ENCODE peak calls at places on chromosomes 2 and 18, in nine cellular contexts. C is ovary; U is astrocyte of the spinal cord; G is BE2C; A is upper lobe of right lung; O is CD4-positive, alpha-beta memory T cell; X is heart right ventricle; D is GM23338; M is brain microvascular endothelial cell. F is an unnamed sample.

GRCh38 chr18:11268691-11269686 is 119.6 kb upstream of the PIEZO2 start:
- DNase-seq in A (no peak), C (no peak), O (no peak), D (no peak), G (no peak), M (peak; percentile 67), X (no peak), U (peak; percentile 60), F (peak; percentile 56)

GRCh38 chr18:80159713-80160636 is 50.9 kb downstream of the ADNP2 start:
- DNase-seq in X (no peak), A (peak; percentile 76), U (no peak), M (no peak), C (peak; percentile 53), O (peak; percentile 37), D (peak; percentile 81), G (no peak), F (no peak)

GRCh38 chr2:101815739-101816391 is 118.4 kb downstream of the MAP4K4 start:
- DNase-seq in D (peak; percentile 34), O (no peak), G (no peak), U (no peak), M (no peak), X (no peak), A (no peak), C (no peak), F (no peak)

GRCh38 chr2:229818230-229818629 is 103.6 kb downstream of the TRIP12 start:
- DNase-seq in D (no peak), O (no peak), U (no peak), G (no peak), A (no peak), M (no peak), X (no peak), C (no peak), F (no peak)

GRCh38 chr2:3633982-3634630 is 23.9 kb upstream of the ALLC start:
- DNase-seq in M (no peak), D (no peak), O (no peak), G (no peak), U (no peak), X (peak; percentile 1), C (peak; percentile 21), A (peak; percentile 30), F (no peak)

GRCh38 chr2:88835726-88836125 is 144.3 kb downstream of the RPIA start:
- DNase-seq in O (no peak), A (no peak), M (no peak), C (no peak), G (no peak), X (no peak), D (no peak), U (no peak), F (no peak)

GRCh38 chr2:196459539-196459938 is 180.0 kb upstream of the CCDC150 start:
- DNase-seq in O (peak; percentile 8), D (peak; percentile 27), A (no peak), M (peak; percentile 84), C (no peak), X (no peak), G (no peak), U (peak; percentile 64), F (peak; percentile 51)

GRCh38 chr2:168156661-168157060 is 90.7 kb downstream of the STK39 start:
- DNase-seq in X (peak; percentile 61), D (no peak), C (no peak), U (peak; percentile 40), M (peak; percentile 60), A (no peak), O (no peak), G (peak; percentile 68), F (no peak)

GRCh38 chr2:88181511-88181910 is 11.4 kb downstream of the THNSL2 start:
- DNase-seq in A (no peak), D (no peak), C (no peak), U (peak; percentile 48), M (peak; percentile 3), X (no peak), O (no peak), G (no peak), F (peak; percentile 35)

GRCh38 chr2:175004730-175004979 is 526 bp downstream of the CHN1 start:
- DNase-seq in X (peak; percentile 21), C (peak; percentile 41), G (peak; percentile 43), M (no peak), A (no peak), U (no peak), O (no peak), D (peak; percentile 53), F (no peak)

GRCh38 chr2:189013047-189013446 is 38.9 kb downstream of the COL3A1 start:
- DNase-seq in D (no peak), O (no peak), A (no peak), M (no peak), U (no peak), G (no peak), C (no peak), X (no peak), F (no peak)

GRCh38 chr2:238302751-238303150 is 14.3 kb upstream of the PER2 start:
- DNase-seq in X (no peak), M (no peak), U (no peak), O (no peak), C (no peak), D (no peak), A (no peak), G (no peak), F (no peak)

GRCh38 chr2:118705032-118705431 is 142.4 kb downstream of the EN1 start:
- DNase-seq in X (no peak), U (peak; percentile 77), A (no peak), M (peak; percentile 76), G (no peak), O (no peak), C (no peak), D (no peak), F (peak; percentile 57)

GRCh38 chr2:150036622-150037021 is 449.0 kb upstream of the MMADHC start:
- DNase-seq in O (no peak), D (no peak), U (peak; percentile 8), G (no peak), X (no peak), M (no peak), A (no peak), C (no peak), F (no peak)

GRCh38 chr2:168841445-168841844 is 39.0 kb downstream of the NOSTRIN start:
- DNase-seq in D (no peak), U (no peak), X (no peak), C (no peak), O (no peak), G (peak; percentile 8), M (no peak), A (no peak), F (no peak)

GRCh38 chr2:201254331-201254730 is 6.0 kb upstream of the CASP8 start:
- DNase-seq in U (peak; percentile 39), C (no peak), M (peak; percentile 27), O (peak; percentile 34), A (no peak), X (no peak), D (peak; percentile 88), G (no peak), F (peak; percentile 13)

GRCh38 chr18:12376034-12376717 is 851 bp downstream of the AFG3L2 start:
- DNase-seq in A (no peak), U (no peak), X (peak; percentile 47), O (no peak), G (peak; percentile 30), D (peak; percentile 34), C (peak; percentile 53), M (peak; percentile 18), F (no peak)

GRCh38 chr18:23069481-23069880 is 65.8 kb upstream of the CABLES1 start:
- DNase-seq in U (no peak), O (peak; percentile 60), C (no peak), D (no peak), X (no peak), G (no peak), M (no peak), A (no peak), F (no peak)

GRCh38 chr18:63312731-63313408 is 6.7 kb downstream of the BCL2 start:
- DNase-seq in X (no peak), M (no peak), D (no peak), O (no peak), U (no peak), A (no peak), C (no peak), G (no peak), F (no peak)

GRCh38 chr18:64886995-64887394 is 738.1 kb upstream of the LINC00305 start:
- DNase-seq in G (no peak), U (no peak), O (no peak), X (no peak), C (no peak), M (no peak), D (no peak), A (no peak), F (no peak)
- H3K4me3 ChIP-seq in G (no peak overlapping the region), U (no peak overlapping the region), O (no peak overlapping the region), X (no peak overlapping the region), C (no peak overlapping the region), M (no peak overlapping the region), D (no peak overlapping the region), A (no peak overlapping the region), F (no peak overlapping the region)

GRCh38 chr2:240777416-240778212 is 42.4 kb downstream of the KIF1A start:
- DNase-seq in M (no peak), D (peak; percentile 30), X (no peak), C (no peak), G (no peak), O (no peak), A (no peak), U (no peak), F (no peak)
- H3K4me3 ChIP-seq in M (no peak overlapping the region), D (no peak overlapping the region), X (no peak overlapping the region), C (no peak overlapping the region), G (no peak overlapping the region), O (no peak overlapping the region), A (no peak overlapping the region), U (no peak overlapping the region), F (no peak overlapping the region)

DNA sequence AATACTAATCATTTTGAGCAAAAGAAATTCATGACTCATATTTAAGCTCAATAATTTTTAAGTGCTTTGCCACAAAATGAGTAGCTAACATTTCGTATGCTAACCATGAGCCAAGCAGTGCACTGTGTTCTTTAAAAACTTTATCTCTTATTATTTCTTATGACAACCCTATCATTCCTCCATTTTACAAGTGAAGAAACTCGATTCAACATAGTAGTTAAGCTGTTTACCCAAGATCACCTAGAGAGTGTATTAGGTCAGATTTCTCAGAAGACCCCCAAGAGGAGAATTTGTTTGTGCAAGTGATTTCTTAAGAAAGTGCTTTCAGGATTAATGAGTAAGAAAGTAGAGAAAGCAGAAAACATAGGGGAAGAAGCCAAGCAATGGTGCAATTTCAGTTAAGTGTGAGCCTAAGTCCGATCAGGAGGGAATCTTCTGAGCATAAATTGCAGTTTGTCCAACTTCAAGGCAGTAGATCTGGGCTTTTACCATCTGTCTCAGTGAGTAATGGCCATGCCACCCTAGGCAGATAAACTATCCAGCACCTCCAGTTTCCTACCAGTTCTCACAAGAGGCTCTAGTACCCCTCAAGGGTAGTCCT is 202.7 kb downstream of the SCG2 start:
- DNase-seq in A (no peak), X (no peak), G (no peak), O (no peak), U (no peak), D (no peak), C (no peak), M (no peak), F (no peak)
- H3K4me3 ChIP-seq in A (no peak overlapping the region), X (no peak overlapping the region), G (no peak overlapping the region), O (no peak overlapping the region), U (no peak overlapping the region), D (no peak overlapping the region), C (no peak overlapping the region), M (no peak overlapping the region), F (no peak overlapping the region)

DNA sequence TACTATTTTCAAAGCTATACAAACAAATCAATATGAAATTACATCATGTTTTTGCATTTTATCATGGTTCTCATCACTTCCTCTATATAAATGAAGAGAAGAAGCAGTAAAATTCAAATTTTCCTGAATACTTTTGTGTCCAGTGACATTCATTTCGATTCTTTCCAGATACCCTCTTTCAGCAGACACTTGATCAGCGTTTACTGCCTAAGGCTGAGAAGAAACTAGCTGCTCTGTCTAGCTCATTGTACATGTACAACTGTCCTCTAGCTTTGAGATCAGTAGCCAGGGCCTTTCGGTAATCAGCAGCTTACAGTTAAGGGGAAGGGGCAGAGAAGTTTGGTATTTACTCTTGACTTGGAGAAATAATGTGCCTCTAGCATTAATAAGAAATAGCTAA is 4.8 kb downstream of the VRK2 start:
- DNase-seq in A (no peak), G (no peak), U (no peak), X (no peak), D (no peak), O (no peak), M (no peak), C (no peak), F (no peak)
- H3K4me3 ChIP-seq in A (no peak overlapping the region), G (no peak overlapping the region), U (no peak overlapping the region), X (no peak overlapping the region), D (no peak overlapping the region), O (no peak overlapping the region), M (no peak overlapping the region), C (no peak overlapping the region), F (no peak overlapping the region)